ENCODE peak calls at places on chromosomes 4 and X, in six cellular contexts. One of them, this sample, is unnamed.

GRCh38 chr4:150337709-150338108 is 244.2 kb upstream of the MAB21L2 start:
- DNase-seq in AG20443: peak
- DNase-seq in astrocyte of the spinal cord: no peak
- DNase-seq in cardiac fibroblast: peak
- DNase-seq in activated B cell treated with CpG ODN at 0.5 μM for 24 hours: no peak
- DNase-seq in EL: peak
- DNase-seq in this sample: no peak

GRCh38 chr4:36285784-36286480 is 4.5 kb downstream of the DTHD1 start:
- DNase-seq in AG20443: no peak
- DNase-seq in astrocyte of the spinal cord: no peak
- DNase-seq in cardiac fibroblast: no peak
- DNase-seq in activated B cell treated with CpG ODN at 0.5 μM for 24 hours: no peak
- DNase-seq in EL: no peak
- DNase-seq in this sample: peak

GRCh38 chr4:38980903-38981676 is 51.1 kb downstream of the TMEM156 start:
- DNase-seq in AG20443: peak
- DNase-seq in astrocyte of the spinal cord: peak
- DNase-seq in cardiac fibroblast: peak
- DNase-seq in activated B cell treated with CpG ODN at 0.5 μM for 24 hours: no peak
- DNase-seq in EL: peak
- DNase-seq in this sample: no peak

GRCh38 chrX:122880952-122881351 is 303.1 kb upstream of the GRIA3 start:
- DNase-seq in AG20443: no peak
- DNase-seq in astrocyte of the spinal cord: no peak
- DNase-seq in cardiac fibroblast: no peak
- DNase-seq in activated B cell treated with CpG ODN at 0.5 μM for 24 hours: no peak
- DNase-seq in EL: no peak
- DNase-seq in this sample: no peak

GRCh38 chr4:180449395-180449956 is 1793.7 kb upstream of the TENM3 start:
- DNase-seq in AG20443: no peak
- DNase-seq in astrocyte of the spinal cord: peak
- DNase-seq in cardiac fibroblast: no peak
- DNase-seq in activated B cell treated with CpG ODN at 0.5 μM for 24 hours: no peak
- DNase-seq in EL: no peak
- DNase-seq in this sample: no peak

GRCh38 chr4:78395642-78396041 is 155.9 kb upstream of the ANXA3 start:
- DNase-seq in AG20443: no peak
- DNase-seq in astrocyte of the spinal cord: no peak
- DNase-seq in cardiac fibroblast: no peak
- DNase-seq in activated B cell treated with CpG ODN at 0.5 μM for 24 hours: no peak
- DNase-seq in EL: no peak
- DNase-seq in this sample: no peak

GRCh38 chrX:37975421-37975820 is 30.9 kb upstream of the SYTL5 start:
- DNase-seq in AG20443: no peak
- DNase-seq in astrocyte of the spinal cord: no peak
- DNase-seq in cardiac fibroblast: no peak
- DNase-seq in activated B cell treated with CpG ODN at 0.5 μM for 24 hours: no peak
- DNase-seq in EL: no peak
- DNase-seq in this sample: no peak

GRCh38 chr4:100898844-100899243 is 381.0 kb upstream of the EMCN start:
- DNase-seq in AG20443: no peak
- DNase-seq in astrocyte of the spinal cord: no peak
- DNase-seq in cardiac fibroblast: no peak
- DNase-seq in activated B cell treated with CpG ODN at 0.5 μM for 24 hours: no peak
- DNase-seq in EL: no peak
- DNase-seq in this sample: no peak

GRCh38 chrX:118350221-118350620 is 4.3 kb downstream of the WDR44 start:
- DNase-seq in AG20443: no peak
- DNase-seq in astrocyte of the spinal cord: no peak
- DNase-seq in cardiac fibroblast: peak
- DNase-seq in activated B cell treated with CpG ODN at 0.5 μM for 24 hours: no peak
- DNase-seq in EL: peak
- DNase-seq in this sample: no peak

GRCh38 chrX:153972368-153973126 is at the start of gene TMEM187:
- DNase-seq in AG20443: peak
- DNase-seq in astrocyte of the spinal cord: peak
- DNase-seq in cardiac fibroblast: peak
- DNase-seq in activated B cell treated with CpG ODN at 0.5 μM for 24 hours: peak
- DNase-seq in EL: peak
- DNase-seq in this sample: peak

GRCh38 chr4:183602444-183603102 is 56.4 kb downstream of the RWDD4 start:
- DNase-seq in AG20443: peak
- DNase-seq in astrocyte of the spinal cord: no peak
- DNase-seq in cardiac fibroblast: peak
- DNase-seq in activated B cell treated with CpG ODN at 0.5 μM for 24 hours: no peak
- DNase-seq in EL: peak
- DNase-seq in this sample: no peak

GRCh38 chr4:112664611-112665010 is 27.7 kb downstream of the LARP7 start:
- DNase-seq in AG20443: no peak
- DNase-seq in astrocyte of the spinal cord: no peak
- DNase-seq in cardiac fibroblast: no peak
- DNase-seq in activated B cell treated with CpG ODN at 0.5 μM for 24 hours: no peak
- DNase-seq in EL: peak
- DNase-seq in this sample: no peak

GRCh38 chrX:14528629-14529287 is 578 bp upstream of the GLRA2 start:
- DNase-seq in AG20443: peak
- DNase-seq in astrocyte of the spinal cord: peak
- DNase-seq in cardiac fibroblast: peak
- DNase-seq in activated B cell treated with CpG ODN at 0.5 μM for 24 hours: no peak
- DNase-seq in EL: peak
- DNase-seq in this sample: peak

GRCh38 chrX:110159235-110159634 is 156.3 kb downstream of the TMEM164 start:
- DNase-seq in AG20443: no peak
- DNase-seq in astrocyte of the spinal cord: no peak
- DNase-seq in cardiac fibroblast: no peak
- DNase-seq in activated B cell treated with CpG ODN at 0.5 μM for 24 hours: no peak
- DNase-seq in EL: no peak
- DNase-seq in this sample: no peak

GRCh38 chrX:46325312-46325877 is 219.8 kb downstream of the ZNF674 start:
- DNase-seq in AG20443: peak
- DNase-seq in astrocyte of the spinal cord: peak
- DNase-seq in cardiac fibroblast: peak
- DNase-seq in activated B cell treated with CpG ODN at 0.5 μM for 24 hours: no peak
- DNase-seq in EL: peak
- DNase-seq in this sample: no peak

GRCh38 chrX:19628006-19628575 is 112.8 kb upstream of the MAP3K15 start:
- DNase-seq in AG20443: peak
- DNase-seq in astrocyte of the spinal cord: peak
- DNase-seq in cardiac fibroblast: no peak
- DNase-seq in activated B cell treated with CpG ODN at 0.5 μM for 24 hours: no peak
- DNase-seq in EL: peak
- DNase-seq in this sample: no peak

GRCh38 chr4:83890231-83890630 is 354.3 kb downstream of the GPAT3 start:
- DNase-seq in AG20443: no peak
- DNase-seq in astrocyte of the spinal cord: peak
- DNase-seq in cardiac fibroblast: no peak
- DNase-seq in activated B cell treated with CpG ODN at 0.5 μM for 24 hours: no peak
- DNase-seq in EL: peak
- DNase-seq in this sample: no peak

GRCh38 chr4:80592950-80593349 is 257.4 kb downstream of the CFAP299 start:
- DNase-seq in AG20443: no peak
- DNase-seq in astrocyte of the spinal cord: no peak
- DNase-seq in cardiac fibroblast: no peak
- DNase-seq in activated B cell treated with CpG ODN at 0.5 μM for 24 hours: no peak
- DNase-seq in EL: no peak
- DNase-seq in this sample: no peak

GRCh38 chr4:120893314-120893713 is 29.2 kb downstream of the PRDM5 start:
- DNase-seq in AG20443: no peak
- DNase-seq in astrocyte of the spinal cord: no peak
- DNase-seq in cardiac fibroblast: no peak
- DNase-seq in activated B cell treated with CpG ODN at 0.5 μM for 24 hours: no peak
- DNase-seq in EL: no peak
- DNase-seq in this sample: no peak

GRCh38 chr4:24416293-24416692 is 168.1 kb downstream of the DHX15 start:
- DNase-seq in AG20443: no peak
- DNase-seq in astrocyte of the spinal cord: no peak
- DNase-seq in cardiac fibroblast: no peak
- DNase-seq in activated B cell treated with CpG ODN at 0.5 μM for 24 hours: no peak
- DNase-seq in EL: no peak
- DNase-seq in this sample: no peak

GRCh38 chrX:19889582-19890342 is 2.4 kb upstream of the SH3KBP1 start:
- DNase-seq in AG20443: peak
- DNase-seq in astrocyte of the spinal cord: peak
- DNase-seq in cardiac fibroblast: peak
- DNase-seq in activated B cell treated with CpG ODN at 0.5 μM for 24 hours: no peak
- DNase-seq in EL: peak
- DNase-seq in this sample: peak

GRCh38 chrX:69136546-69137331 is 28.5 kb downstream of the PJA1 start:
- DNase-seq in AG20443: peak
- DNase-seq in astrocyte of the spinal cord: peak
- DNase-seq in cardiac fibroblast: peak
- DNase-seq in activated B cell treated with CpG ODN at 0.5 μM for 24 hours: no peak
- DNase-seq in EL: no peak
- DNase-seq in this sample: no peak

GRCh38 chrX:1222511-1223252 is 10.2 kb upstream of the CRLF2 start:
- DNase-seq in AG20443: peak
- DNase-seq in astrocyte of the spinal cord: no peak
- DNase-seq in cardiac fibroblast: no peak
- DNase-seq in activated B cell treated with CpG ODN at 0.5 μM for 24 hours: no peak
- DNase-seq in EL: peak
- DNase-seq in this sample: no peak

GRCh38 chr4:2343476-2343875 is 75.0 kb downstream of the ZFYVE28 start:
- DNase-seq in AG20443: no peak
- DNase-seq in astrocyte of the spinal cord: no peak
- DNase-seq in cardiac fibroblast: no peak
- DNase-seq in activated B cell treated with CpG ODN at 0.5 μM for 24 hours: peak
- DNase-seq in EL: no peak
- DNase-seq in this sample: no peak

GRCh38 chr4:105246712-105247111 is 100.0 kb downstream of the TET2 start:
- DNase-seq in AG20443: peak
- DNase-seq in astrocyte of the spinal cord: peak
- DNase-seq in cardiac fibroblast: peak
- DNase-seq in activated B cell treated with CpG ODN at 0.5 μM for 24 hours: no peak
- DNase-seq in EL: peak
- DNase-seq in this sample: no peak

GRCh38 chr4:58507079-58507478 is 1396.9 kb upstream of the IGFBP7 start:
- DNase-seq in AG20443: no peak
- DNase-seq in astrocyte of the spinal cord: no peak
- DNase-seq in cardiac fibroblast: no peak
- DNase-seq in activated B cell treated with CpG ODN at 0.5 μM for 24 hours: no peak
- DNase-seq in EL: no peak
- DNase-seq in this sample: no peak

GRCh38 chrX:150873616-150874015 is 24.9 kb downstream of the CD99L2 start:
- DNase-seq in AG20443: no peak
- DNase-seq in astrocyte of the spinal cord: peak
- DNase-seq in cardiac fibroblast: peak
- DNase-seq in activated B cell treated with CpG ODN at 0.5 μM for 24 hours: no peak
- DNase-seq in EL: no peak
- DNase-seq in this sample: no peak

GRCh38 chrX:20693071-20693470 is 426.4 kb upstream of the RPS6KA3 start:
- DNase-seq in AG20443: peak
- DNase-seq in astrocyte of the spinal cord: no peak
- DNase-seq in cardiac fibroblast: no peak
- DNase-seq in activated B cell treated with CpG ODN at 0.5 μM for 24 hours: no peak
- DNase-seq in EL: no peak
- DNase-seq in this sample: no peak